ENCODE peak calls at places on chromosomes 5 and 9, in nine cellular contexts. J, B, S, I, X, K, M, R and V are unnamed samples.
A peak's percentile ranks its signal among the peaks of the same experiment; 100 is the strongest.

GRCh38 chr5:178431777-178432155 is 158.4 kb downstream of the COL23A1 start:
- DNase-seq in J (no peak), B (no peak), S (no peak), I (no peak), X (no peak), K (no peak), M (no peak), R (no peak), V (no peak)

GRCh38 chr5:122937914-122938313 is 92.5 kb downstream of the SNX24 start:
- DNase-seq in J (no peak), B (no peak), S (no peak), I (no peak), X (no peak), K (no peak), M (peak; percentile 10), R (peak; percentile 15), V (peak; percentile 52)

GRCh38 chr5:151678146-151678545 is 8.6 kb downstream of the SPARC start:
- DNase-seq in J (no peak), B (no peak), S (no peak), I (no peak), X (no peak), K (no peak), M (peak; percentile 71), R (no peak), V (no peak)

GRCh38 chr9:132857031-132857430 is 21.1 kb downstream of the AK8 start:
- DNase-seq in J (no peak), B (no peak), S (no peak), I (no peak), X (no peak), K (no peak), M (peak; percentile 96), R (no peak), V (no peak)

GRCh38 chr5:91095321-91095720 is 287.8 kb downstream of the ARRDC3 start:
- DNase-seq in J (no peak), B (no peak), S (no peak), I (no peak), X (no peak), K (no peak), M (no peak), R (no peak), V (no peak)

GRCh38 chr5:33781286-33781685 is 110.5 kb downstream of the ADAMTS12 start:
- DNase-seq in J (no peak), B (no peak), S (no peak), I (no peak), X (peak; percentile 80), K (no peak), M (peak; percentile 55), R (no peak), V (no peak)

GRCh38 chr5:67156976-67157583 is 39.5 kb downstream of the CD180 start:
- DNase-seq in J (no peak), B (no peak), S (no peak), I (peak; percentile 60), X (peak; percentile 39), K (no peak), M (peak; percentile 41), R (peak; percentile 48), V (no peak)

GRCh38 chr5:137858223-137858916 is 9.3 kb upstream of the MYOT start:
- DNase-seq in J (no peak), B (no peak), S (no peak), I (no peak), X (no peak), K (no peak), M (peak; percentile 63), R (no peak), V (no peak)

GRCh38 chr9:123569343-123569694 is 213.3 kb downstream of the CRB2 start:
- DNase-seq in J (no peak), B (no peak), S (no peak), I (no peak), X (no peak), K (no peak), M (no peak), R (no peak), V (no peak)

GRCh38 chr5:119274767-119275130 is 81.1 kb upstream of the TNFAIP8 start:
- DNase-seq in J (no peak), B (no peak), S (no peak), I (no peak), X (peak; percentile 36), K (no peak), M (peak; percentile 62), R (no peak), V (no peak)

GRCh38 chr5:94901071-94901979 is 282.9 kb downstream of the SLF1 start:
- DNase-seq in J (no peak), B (no peak), S (no peak), I (no peak), X (peak; percentile 25), K (no peak), M (peak; percentile 55), R (no peak), V (no peak)

GRCh38 chr5:54329731-54330709 is 19.6 kb upstream of the ARL15 start:
- DNase-seq in J (no peak), B (no peak), S (no peak), I (no peak), X (peak; percentile 73), K (no peak), M (peak; percentile 83), R (no peak), V (no peak)

GRCh38 chr5:127068771-127069330 is 4.5 kb downstream of the C5orf63 start:
- DNase-seq in J (no peak), B (no peak), S (no peak), I (no peak), X (no peak), K (no peak), M (peak; percentile 90), R (no peak), V (no peak)

GRCh38 chr9:136089697-136090045 is 5.4 kb downstream of the NACC2 start:
- DNase-seq in J (no peak), B (no peak), S (no peak), I (peak; percentile 8), X (no peak), K (no peak), M (peak; percentile 59), R (peak; percentile 54), V (no peak)

GRCh38 chr5:179762079-179762780 is 29.6 kb downstream of the MAML1 start:
- DNase-seq in J (no peak), B (no peak), S (no peak), I (peak; percentile 57), X (peak; percentile 57), K (no peak), M (no peak), R (peak; percentile 82), V (no peak)

GRCh38 chr9:74355107-74355506 is 142.0 kb upstream of the RORB start:
- DNase-seq in J (no peak), B (no peak), S (no peak), I (no peak), X (no peak), K (no peak), M (no peak), R (no peak), V (no peak)

GRCh38 chr9:72322259-72322658 is 42.7 kb downstream of the ZFAND5 start:
- DNase-seq in J (no peak), B (no peak), S (no peak), I (no peak), X (no peak), K (no peak), M (no peak), R (no peak), V (no peak)

GRCh38 chr9:35423499-35423898 is 66.4 kb upstream of the RUSC2 start:
- DNase-seq in J (no peak), B (no peak), S (no peak), I (no peak), X (no peak), K (no peak), M (peak; percentile 8), R (no peak), V (no peak)